ENCODE peak calls at places on chromosomes 1 and 21, in five cellular contexts. One of them, this sample, is unnamed.

GRCh38 chr1:39711359-39712340 is 20.4 kb upstream of the HPCAL4 start:
- DNase-seq in stimulated activated CD8-positive, alpha-beta memory T cell treated with anti-CD3 and anti-CD28 coated beads, Interleukin-2, amount 100 ng/mL, for 48 hours: no peak
- DNase-seq in T-helper 17 cell: no peak
- DNase-seq in left ventricle myocardium inferior: no peak
- DNase-seq in NCI-H1105: no peak
- DNase-seq in this sample: no peak

GRCh38 chr1:107750364-107750959 is 214.5 kb downstream of the VAV3 start:
- DNase-seq in stimulated activated CD8-positive, alpha-beta memory T cell treated with anti-CD3 and anti-CD28 coated beads, Interleukin-2, amount 100 ng/mL, for 48 hours: peak; percentile 24
- DNase-seq in T-helper 17 cell: no peak
- DNase-seq in left ventricle myocardium inferior: no peak
- DNase-seq in NCI-H1105: peak; percentile 73
- DNase-seq in this sample: no peak

GRCh38 chr1:3403388-3404179 is 50.9 kb upstream of the ARHGEF16 start:
- DNase-seq in stimulated activated CD8-positive, alpha-beta memory T cell treated with anti-CD3 and anti-CD28 coated beads, Interleukin-2, amount 100 ng/mL, for 48 hours: no peak
- DNase-seq in T-helper 17 cell: no peak
- DNase-seq in left ventricle myocardium inferior: no peak
- DNase-seq in NCI-H1105: peak; percentile 24
- DNase-seq in this sample: no peak

GRCh38 chr1:66679140-66679539 is 73.1 kb upstream of the DYNLT5 start:
- DNase-seq in stimulated activated CD8-positive, alpha-beta memory T cell treated with anti-CD3 and anti-CD28 coated beads, Interleukin-2, amount 100 ng/mL, for 48 hours: no peak
- DNase-seq in T-helper 17 cell: no peak
- DNase-seq in left ventricle myocardium inferior: no peak
- DNase-seq in NCI-H1105: no peak
- DNase-seq in this sample: no peak

GRCh38 chr1:223859037-223859436 is 13.3 kb upstream of the TP53BP2 start:
- DNase-seq in stimulated activated CD8-positive, alpha-beta memory T cell treated with anti-CD3 and anti-CD28 coated beads, Interleukin-2, amount 100 ng/mL, for 48 hours: no peak
- DNase-seq in T-helper 17 cell: no peak
- DNase-seq in left ventricle myocardium inferior: no peak
- DNase-seq in NCI-H1105: no peak
- DNase-seq in this sample: no peak

GRCh38 chr1:114510235-114511047 is 562 bp downstream of the TRIM33 start:
- DNase-seq in stimulated activated CD8-positive, alpha-beta memory T cell treated with anti-CD3 and anti-CD28 coated beads, Interleukin-2, amount 100 ng/mL, for 48 hours: no peak
- DNase-seq in T-helper 17 cell: peak; percentile 22
- DNase-seq in left ventricle myocardium inferior: peak; percentile 37
- DNase-seq in NCI-H1105: no peak
- DNase-seq in this sample: peak; percentile 49

GRCh38 chr21:42661688-42662429 is 8.4 kb downstream of the PDE9A start:
- DNase-seq in stimulated activated CD8-positive, alpha-beta memory T cell treated with anti-CD3 and anti-CD28 coated beads, Interleukin-2, amount 100 ng/mL, for 48 hours: no peak
- DNase-seq in T-helper 17 cell: no peak
- DNase-seq in left ventricle myocardium inferior: no peak
- DNase-seq in NCI-H1105: no peak
- DNase-seq in this sample: no peak

GRCh38 chr1:229537894-229538293 is 20.6 kb downstream of the ABCB10 start:
- DNase-seq in stimulated activated CD8-positive, alpha-beta memory T cell treated with anti-CD3 and anti-CD28 coated beads, Interleukin-2, amount 100 ng/mL, for 48 hours: no peak
- DNase-seq in T-helper 17 cell: no peak
- DNase-seq in left ventricle myocardium inferior: no peak
- DNase-seq in NCI-H1105: no peak
- DNase-seq in this sample: no peak

GRCh38 chr1:116988248-116988647 is 13.3 kb upstream of the CD101 start:
- DNase-seq in stimulated activated CD8-positive, alpha-beta memory T cell treated with anti-CD3 and anti-CD28 coated beads, Interleukin-2, amount 100 ng/mL, for 48 hours: no peak
- DNase-seq in T-helper 17 cell: no peak
- DNase-seq in left ventricle myocardium inferior: peak; percentile 38
- DNase-seq in NCI-H1105: no peak
- DNase-seq in this sample: no peak

GRCh38 chr21:28099296-28099695 is 893.4 kb downstream of the LTN1 start:
- DNase-seq in stimulated activated CD8-positive, alpha-beta memory T cell treated with anti-CD3 and anti-CD28 coated beads, Interleukin-2, amount 100 ng/mL, for 48 hours: no peak
- DNase-seq in T-helper 17 cell: no peak
- DNase-seq in left ventricle myocardium inferior: peak; percentile 53
- DNase-seq in NCI-H1105: no peak
- DNase-seq in this sample: no peak

GRCh38 chr1:228279011-228279721 is 71.3 kb downstream of the OBSCN start:
- DNase-seq in stimulated activated CD8-positive, alpha-beta memory T cell treated with anti-CD3 and anti-CD28 coated beads, Interleukin-2, amount 100 ng/mL, for 48 hours: no peak
- DNase-seq in T-helper 17 cell: no peak
- DNase-seq in left ventricle myocardium inferior: no peak
- DNase-seq in NCI-H1105: no peak
- DNase-seq in this sample: no peak

GRCh38 chr21:39900491-39900890 is 33.3 kb downstream of the PCP4 start:
- DNase-seq in stimulated activated CD8-positive, alpha-beta memory T cell treated with anti-CD3 and anti-CD28 coated beads, Interleukin-2, amount 100 ng/mL, for 48 hours: no peak
- DNase-seq in T-helper 17 cell: no peak
- DNase-seq in left ventricle myocardium inferior: no peak
- DNase-seq in NCI-H1105: no peak
- DNase-seq in this sample: no peak

GRCh38 chr1:28428990-28429520 is 59.5 kb downstream of the PHACTR4 start:
- DNase-seq in stimulated activated CD8-positive, alpha-beta memory T cell treated with anti-CD3 and anti-CD28 coated beads, Interleukin-2, amount 100 ng/mL, for 48 hours: no peak
- DNase-seq in T-helper 17 cell: no peak
- DNase-seq in left ventricle myocardium inferior: no peak
- DNase-seq in NCI-H1105: no peak
- DNase-seq in this sample: no peak